ENCODE peak calls at places on chromosomes 1 and 21, in six cellular contexts. L, G, I, B, D and N are unnamed samples.

GRCh38 chr1:19260211-19261138 is 8.9 kb downstream of the MRTO4 start:
- DNase-seq in L (no peak), B (no peak), G (peak; percentile 32), I (no peak), D (peak; percentile 59), N (no peak)

GRCh38 chr1:17520041-17520440 is 19.5 kb upstream of the ARHGEF10L start:
- DNase-seq in B (peak; percentile 52), D (no peak), I (no peak), G (no peak), L (no peak), N (no peak)

GRCh38 chr1:227315500-227316346 is 2.6 kb downstream of the CDC42BPA start:
- DNase-seq in I (no peak), G (peak; percentile 83), D (no peak), L (no peak), B (no peak), N (peak; percentile 33)

GRCh38 chr1:165900576-165901380 is 73.4 kb downstream of the UCK2 start:
- DNase-seq in L (no peak), B (peak; percentile 55), D (no peak), G (peak; percentile 68), I (no peak), N (peak; percentile 73)

GRCh38 chr1:50023292-50024159 is at the start of gene AGBL4:
- DNase-seq in I (no peak), G (peak; percentile 8), L (no peak), D (no peak), B (peak; percentile 17), N (peak; percentile 77)

GRCh38 chr21:33899199-33899598 is 16.4 kb downstream of the ATP5PO start:
- DNase-seq in B (no peak), I (no peak), G (peak; percentile 31), L (no peak), D (no peak), N (no peak)

GRCh38 chr1:219067350-219067712 is 106.3 kb upstream of the LYPLAL1 start:
- DNase-seq in G (no peak), D (no peak), B (no peak), I (no peak), L (no peak), N (no peak)

GRCh38 chr1:63668298-63668697 is 75.1 kb downstream of the PGM1 start:
- DNase-seq in L (no peak), I (no peak), B (no peak), D (no peak), G (no peak), N (no peak)

GRCh38 chr1:230174041-230174440 is 107.0 kb downstream of the GALNT2 start:
- DNase-seq in D (no peak), I (no peak), B (no peak), L (no peak), G (no peak), N (no peak)

GRCh38 chr1:198542632-198543031 is 2.2 kb upstream of the ATP6V1G3 start:
- DNase-seq in B (no peak), L (no peak), D (no peak), I (no peak), G (no peak), N (no peak)

GRCh38 chr1:47659141-47659540 is 221.3 kb downstream of the FOXD2 start:
- DNase-seq in L (no peak), D (no peak), I (peak; percentile 36), B (no peak), G (no peak), N (no peak)

GRCh38 chr1:172177849-172178248 is 242.6 kb upstream of the C1orf105 start:
- DNase-seq in I (no peak), B (no peak), L (no peak), G (no peak), D (no peak), N (no peak)

GRCh38 chr1:166139735-166140134 is 27.1 kb downstream of the FAM78B start:
- DNase-seq in D (no peak), I (no peak), B (no peak), G (no peak), L (peak; percentile 19), N (no peak)

GRCh38 chr1:28244549-28245251 is 8.8 kb downstream of the ATP5IF1 start:
- DNase-seq in B (no peak), D (no peak), L (no peak), I (no peak), G (no peak), N (peak; percentile 39)

GRCh38 chr1:172359531-172359991 is 60.9 kb upstream of the C1orf105 start:
- DNase-seq in I (no peak), G (peak; percentile 69), B (peak; percentile 87), D (no peak), L (no peak), N (no peak)

GRCh38 chr1:2585318-2586092 is 1.1 kb upstream of the PRXL2B start:
- DNase-seq in B (peak; percentile 22), D (no peak), L (peak; percentile 85), G (peak; percentile 44), I (no peak), N (peak; percentile 75)

GRCh38 chr21:34802180-34802899 is 133.5 kb downstream of the CLIC6 start:
- DNase-seq in B (no peak), L (no peak), D (no peak), G (no peak), I (no peak), N (no peak)

GRCh38 chr1:93804412-93804811 is 74.6 kb downstream of the DNTTIP2 start:
- DNase-seq in D (peak; percentile 67), L (no peak), G (peak; percentile 93), B (no peak), I (no peak), N (peak; percentile 39)

GRCh38 chr1:93925206-93925605 is 16.0 kb upstream of the GCLM start:
- DNase-seq in D (no peak), I (no peak), B (no peak), G (no peak), L (no peak), N (no peak)

GRCh38 chr1:92486251-92487077 is at the start of gene GFI1:
- DNase-seq in L (no peak), D (no peak), I (no peak), B (no peak), G (peak; percentile 17), N (peak; percentile 30)

GRCh38 chr21:15841856-15842564 is 112.2 kb downstream of the USP25 start:
- DNase-seq in D (peak; percentile 34), L (no peak), G (peak; percentile 80), B (peak; percentile 86), I (no peak), N (no peak)

GRCh38 chr1:19643113-19643512 is 998 bp upstream of the NBL1 start:
- DNase-seq in D (no peak), L (peak; percentile 66), I (peak; percentile 75), B (peak; percentile 22), G (no peak), N (peak; percentile 28)

GRCh38 chr1:243646841-243647240 is 203.2 kb downstream of the AKT3 start:
- DNase-seq in L (no peak), I (no peak), D (no peak), B (no peak), G (no peak), N (no peak)

GRCh38 chr21:25458484-25458883 is 148.8 kb downstream of the MRPL39 start:
- DNase-seq in I (no peak), B (no peak), G (no peak), L (no peak), D (no peak), N (no peak)

GRCh38 chr1:94255476-94255875 is 18.1 kb upstream of the ARHGAP29 start:
- DNase-seq in B (no peak), I (no peak), G (peak; percentile 52), D (no peak), L (no peak), N (no peak)

GRCh38 chr21:34698270-34699015 is 29.6 kb downstream of the CLIC6 start:
- DNase-seq in L (no peak), B (no peak), I (no peak), D (no peak), G (no peak), N (no peak)

GRCh38 chr1:245578306-245578705 is 423.5 kb downstream of the KIF26B start:
- DNase-seq in L (no peak), G (no peak), D (no peak), B (no peak), I (no peak), N (no peak)

GRCh38 chr1:201912832-201913231 is 24.1 kb downstream of the SHISA4 start:
- DNase-seq in L (no peak), D (no peak), B (peak; percentile 33), I (no peak), G (peak; percentile 30), N (no peak)